ENCODE peak calls at places on chromosomes 1 and 21, in seven cellular contexts. O is esophagus muscularis mucosa, B is suprapubic skin, I is ovary, V is tibial nerve, R is SK-N-SH, X is transverse colon. Z is an unnamed sample.

GRCh38 chr1:225754940-225755635 is 22.5 kb upstream of the SRP9 start:
- DNase-seq in O (no peak), B (peak; percentile 40), I (no peak), V (no peak), R (no peak), X (peak; percentile 35), Z (no peak)

GRCh38 chr1:226444901-226445300 is 37.0 kb upstream of the PARP1 start:
- DNase-seq in O (no peak), B (no peak), I (no peak), V (no peak), R (no peak), X (peak; percentile 57), Z (no peak)

GRCh38 chr1:16998589-16998988 is 13.1 kb downstream of the ATP13A2 start:
- DNase-seq in O (no peak), B (no peak), I (no peak), V (no peak), R (peak; percentile 16), X (no peak), Z (no peak)

GRCh38 chr1:112904071-112904830 is 51.7 kb downstream of the SLC16A1 start:
- DNase-seq in O (no peak), B (no peak), I (no peak), V (no peak), R (no peak), X (no peak), Z (no peak)

GRCh38 chr1:29415156-29415830 is 179.0 kb downstream of the PTPRU start:
- DNase-seq in O (no peak), B (no peak), I (no peak), V (no peak), R (peak; percentile 61), X (no peak), Z (no peak)

GRCh38 chr1:114979278-114979891 is 50.2 kb upstream of the TSHB start:
- DNase-seq in O (no peak), B (no peak), I (peak; percentile 41), V (peak; percentile 83), R (peak; percentile 15), X (peak; percentile 64), Z (peak; percentile 75)

GRCh38 chr1:76595024-76595423 is 272.3 kb upstream of the ST6GALNAC5 start:
- DNase-seq in O (no peak), B (no peak), I (no peak), V (no peak), R (no peak), X (peak; percentile 46), Z (no peak)

GRCh38 chr1:52669696-52670095 is 28.5 kb downstream of the COA7 start:
- DNase-seq in O (no peak), B (no peak), I (no peak), V (no peak), R (no peak), X (no peak), Z (no peak)

GRCh38 chr1:55167224-55167623 is 47.9 kb downstream of the USP24 start:
- DNase-seq in O (no peak), B (no peak), I (no peak), V (no peak), R (no peak), X (no peak), Z (no peak)

GRCh38 chr1:1067284-1068076 is 6.6 kb downstream of the RNF223 start:
- DNase-seq in O (no peak), B (no peak), I (no peak), V (no peak), R (no peak), X (peak; percentile 28), Z (no peak)

GRCh38 chr1:150613061-150613920 is 16.1 kb downstream of the ENSA start:
- DNase-seq in O (no peak), B (no peak), I (no peak), V (peak; percentile 43), R (no peak), X (peak; percentile 69), Z (no peak)

GRCh38 chr1:36528361-36529349 is 45.9 kb upstream of the CSF3R start:
- DNase-seq in O (no peak), B (no peak), I (no peak), V (no peak), R (no peak), X (no peak), Z (peak; percentile 28)

GRCh38 chr1:184622136-184622823 is 132.4 kb downstream of the EDEM3 start:
- DNase-seq in O (peak; percentile 95), B (peak; percentile 85), I (peak; percentile 76), V (peak; percentile 86), R (peak; percentile 68), X (peak; percentile 83), Z (peak; percentile 96)

GRCh38 chr1:91779603-91780021 is 106.3 kb downstream of the TGFBR3 start:
- DNase-seq in O (no peak), B (no peak), I (no peak), V (no peak), R (no peak), X (no peak), Z (no peak)

GRCh38 chr1:74790453-74790852 is 57.5 kb downstream of the TYW3 start:
- DNase-seq in O (no peak), B (no peak), I (no peak), V (no peak), R (no peak), X (no peak), Z (no peak)

GRCh38 chr1:247551716-247552115 is 2.8 kb downstream of the GCSAML start:
- DNase-seq in O (no peak), B (no peak), I (no peak), V (no peak), R (no peak), X (no peak), Z (no peak)

GRCh38 chr1:51203121-51203873 is 32.8 kb upstream of the RNF11 start:
- DNase-seq in O (no peak), B (no peak), I (no peak), V (no peak), R (peak; percentile 30), X (no peak), Z (no peak)

GRCh38 chr1:155706101-155706619 is 17.3 kb downstream of the DAP3 start:
- DNase-seq in O (no peak), B (no peak), I (no peak), V (no peak), R (no peak), X (no peak), Z (no peak)

DNA sequence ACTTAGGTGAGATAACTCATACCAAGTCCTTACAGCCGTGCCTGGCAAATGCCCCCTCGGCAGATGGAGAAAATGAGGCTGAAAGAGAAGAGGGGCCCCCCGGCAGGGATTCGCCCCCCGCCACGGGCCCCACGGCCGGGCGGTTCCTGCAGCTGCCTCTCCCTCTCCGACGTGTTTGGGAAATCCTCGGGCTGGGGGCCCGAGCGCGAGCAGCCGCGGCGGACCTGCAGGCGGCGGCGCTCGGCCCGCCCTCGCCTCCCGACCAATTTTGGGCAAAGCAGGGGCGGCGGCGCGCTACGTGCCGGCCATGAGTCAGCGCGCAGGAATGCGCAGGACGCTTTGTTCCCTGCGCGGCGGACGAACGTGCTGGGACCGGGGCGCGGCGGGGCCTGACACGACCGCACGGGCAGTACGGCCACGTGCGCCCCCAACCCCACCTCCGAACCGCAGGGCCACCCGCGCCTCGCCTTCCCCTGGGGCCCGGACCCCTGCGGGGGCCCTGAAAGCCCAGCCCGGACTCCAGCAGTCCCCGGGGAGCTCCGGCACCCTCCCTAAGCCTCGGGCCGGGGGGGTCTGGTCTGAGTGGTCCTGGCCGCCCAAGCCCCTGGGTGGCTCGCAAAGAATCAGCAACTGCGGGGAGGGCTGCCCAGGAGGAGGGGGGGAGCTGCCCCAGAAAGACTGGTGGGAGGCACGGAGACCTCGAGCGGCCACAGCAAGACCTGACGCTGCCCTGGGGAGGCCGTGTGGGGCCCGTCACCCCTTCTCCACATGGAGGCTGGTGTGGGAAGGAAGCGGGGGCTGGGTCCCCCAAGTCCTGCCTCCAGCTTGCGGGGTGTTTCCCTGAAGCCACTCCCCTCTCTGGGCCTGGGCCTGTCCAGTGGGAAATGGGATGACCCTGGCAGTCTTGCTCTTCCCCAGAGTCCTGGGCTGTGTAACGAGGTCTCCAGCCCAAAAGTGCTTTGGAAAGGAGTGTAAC is 11.9 kb upstream of the EDN2 start:
- DNase-seq in O (peak; percentile 94), B (peak; percentile 90), I (peak; percentile 87), V (peak; percentile 76), R (no peak), X (peak; percentile 89), Z (peak; percentile 97)
- TF ChIP-seq EP300 in O (peak; percentile 99), B (peak; percentile 99), I (peak; percentile 94), V (peak; percentile 96), R (no peak), X (peak; percentile 99), Z (peak; percentile 95)

GRCh38 chr21:39204134-39204533 is 20.9 kb upstream of the PSMG1 start:
- DNase-seq in O (no peak), B (no peak), I (no peak), V (no peak), R (no peak), X (no peak), Z (no peak)

GRCh38 chr21:39209334-39209688 is 26.1 kb upstream of the PSMG1 start:
- DNase-seq in O (no peak), B (no peak), I (no peak), V (no peak), R (no peak), X (no peak), Z (no peak)

DNA sequence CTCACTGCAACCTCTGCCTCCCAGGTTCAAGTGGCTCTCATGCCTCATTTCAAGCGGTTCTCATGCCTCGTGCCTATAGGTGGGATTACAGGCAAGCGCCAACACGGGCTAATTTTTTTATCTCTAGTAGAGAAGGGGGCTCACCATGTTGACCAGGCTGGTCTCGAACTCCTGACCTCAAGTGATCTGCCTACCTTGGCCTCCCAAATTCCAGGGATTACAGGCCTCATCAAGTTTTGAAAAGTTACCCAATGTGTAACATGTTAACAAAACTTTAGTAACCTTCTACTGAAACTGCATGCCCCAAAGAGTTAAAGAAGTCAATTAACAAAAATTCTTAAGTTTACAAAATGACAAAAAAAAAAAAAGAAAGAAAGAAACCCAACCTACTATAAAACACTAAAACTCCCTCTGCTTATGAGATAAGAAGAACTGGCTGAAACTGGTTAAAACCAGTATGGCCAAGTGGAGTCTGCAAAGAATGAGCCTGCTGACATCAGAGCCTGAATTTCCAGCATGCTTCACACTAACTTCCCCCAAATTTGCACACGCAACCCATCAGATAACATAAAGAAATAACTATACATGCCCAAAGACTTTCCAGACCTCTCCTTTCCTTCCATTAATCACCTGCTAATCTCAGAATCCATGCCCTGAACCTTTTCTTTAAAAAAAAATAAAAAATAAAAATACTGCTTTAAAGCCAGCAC is 25.5 kb upstream of the PSMG1 start:
- DNase-seq in O (no peak), B (no peak), I (no peak), V (no peak), R (no peak), X (peak; percentile 25), Z (no peak)
- TF ChIP-seq EP300 in O (no peak), B (no peak), I (no peak), V (no peak), R (no peak), X (no peak), Z (no peak)

GRCh38 chr1:93033029-93033428 is 46.1 kb upstream of the MTF2 start:
- DNase-seq in O (no peak), B (no peak), I (no peak), V (no peak), R (no peak), X (no peak), Z (no peak)
- TF ChIP-seq EP300 in O (no peak), B (no peak), I (no peak), V (no peak), R (no peak), X (no peak), Z (no peak)

DNA sequence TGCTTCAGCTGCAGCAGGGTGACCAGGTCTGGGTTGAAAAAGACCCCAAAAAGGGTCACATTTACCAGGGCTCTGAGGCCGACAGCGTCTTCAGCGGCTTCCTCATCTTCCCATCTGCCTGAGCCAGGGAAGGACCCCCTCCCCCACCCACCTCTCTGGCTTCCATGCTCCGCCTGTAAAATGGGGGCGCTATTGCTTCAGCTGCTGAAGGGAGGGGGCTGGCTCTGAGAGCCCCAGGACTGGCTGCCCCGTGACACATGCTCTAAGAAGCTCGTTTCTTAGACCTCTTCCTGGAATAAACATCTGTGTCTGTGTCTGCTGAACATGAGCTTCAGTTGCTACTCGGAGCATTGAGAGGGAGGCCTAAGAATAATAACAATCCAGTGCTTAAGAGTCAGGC is 2.9 kb downstream of the C1QA start:
- DNase-seq in O (no peak), B (no peak), I (no peak), V (no peak), R (no peak), X (peak; percentile 26), Z (no peak)
- TF ChIP-seq EP300 in O (no peak), B (no peak), I (no peak), V (no peak), R (no peak), X (no peak), Z (no peak)